ENCODE peak calls at places on chromosome 1, in five cellular contexts. L, T, K, E and R are unnamed samples.

GRCh38 chr1:25161981-25162380 is 70.3 kb downstream of the SYF2 start:
- DNase-seq in L (no peak), T (peak), K (no peak), E (no peak), R (no peak)

GRCh38 chr1:117671781-117672501 is 66.1 kb downstream of the TENT5C start:
- DNase-seq in T (peak), L (peak), E (no peak), K (no peak), R (no peak)

GRCh38 chr1:172279951-172280350 is 140.5 kb upstream of the C1orf105 start:
- DNase-seq in L (peak), T (no peak), K (no peak), E (no peak), R (no peak)

GRCh38 chr1:42730002-42730401 is 10.0 kb downstream of the CLDN19 start:
- DNase-seq in L (no peak), T (no peak), E (no peak), K (no peak), R (no peak)

GRCh38 chr1:160739098-160739511 is at the start of gene SLAMF7:
- DNase-seq in E (no peak), T (no peak), K (no peak), L (no peak), R (peak)

GRCh38 chr1:156772728-156773497 is 5.6 kb downstream of the PRCC start:
- DNase-seq in L (peak), T (peak), K (no peak), E (no peak), R (no peak)

GRCh38 chr1:180981596-180982387 is 40.9 kb downstream of the STX6 start:
- DNase-seq in T (no peak), L (no peak), E (no peak), K (no peak), R (peak)

GRCh38 chr1:51445346-51446090 is 73.5 kb downstream of the EPS15 start:
- DNase-seq in L (no peak), T (peak), E (no peak), K (no peak), R (no peak)

GRCh38 chr1:174966000-174966572 is 33.7 kb upstream of the CACYBP start:
- DNase-seq in E (no peak), L (peak), T (peak), K (no peak), R (no peak)

GRCh38 chr1:41633764-41634163 is 149.3 kb upstream of the EDN2 start:
- DNase-seq in K (no peak), L (no peak), E (no peak), T (no peak), R (no peak)

GRCh38 chr1:77399250-77400086 is 117.6 kb downstream of the AK5 start:
- DNase-seq in K (no peak), E (no peak), T (no peak), L (peak), R (no peak)

GRCh38 chr1:47942238-47942629 is 55.0 kb downstream of the TRABD2B start:
- DNase-seq in L (no peak), E (no peak), T (no peak), K (no peak), R (no peak)

GRCh38 chr1:75937034-75937433 is 4.8 kb upstream of the ASB17 start:
- DNase-seq in L (no peak), E (no peak), K (no peak), T (peak), R (no peak)

GRCh38 chr1:104072915-104073371 is 323.2 kb downstream of the AMY1C start:
- DNase-seq in L (no peak), E (peak), T (no peak), K (no peak), R (no peak)

GRCh38 chr1:207752456-207753132 is 740 bp downstream of the CD46 start:
- DNase-seq in L (peak), E (peak), K (no peak), T (no peak), R (peak)

GRCh38 chr1:54610601-54611580 is 12.4 kb downstream of the FAM151A start:
- DNase-seq in L (no peak), T (no peak), K (no peak), E (no peak), R (no peak)

GRCh38 chr1:23825762-23826522 is 713 bp upstream of the HMGCL start:
- DNase-seq in T (peak), L (no peak), K (no peak), E (no peak), R (peak)

GRCh38 chr1:247295274-247295684 is 36.4 kb downstream of the ZNF496 start:
- DNase-seq in L (peak), K (no peak), E (no peak), T (peak), R (no peak)

GRCh38 chr1:234978397-234979291 is 150.0 kb downstream of the TOMM20 start:
- DNase-seq in L (peak), K (peak), E (peak), T (peak), R (peak)

GRCh38 chr1:35505911-35506798 is 51.0 kb downstream of the KIAA0319L start:
- DNase-seq in E (no peak), L (peak), K (peak), T (peak), R (peak)

GRCh38 chr1:22818061-22818770 is 107.6 kb downstream of the EPHB2 start:
- DNase-seq in E (no peak), T (no peak), L (no peak), K (no peak), R (no peak)
- TF ChIP-seq CTCF in E (no peak), T (no peak), L (no peak), K (no peak), R (no peak)

DNA sequence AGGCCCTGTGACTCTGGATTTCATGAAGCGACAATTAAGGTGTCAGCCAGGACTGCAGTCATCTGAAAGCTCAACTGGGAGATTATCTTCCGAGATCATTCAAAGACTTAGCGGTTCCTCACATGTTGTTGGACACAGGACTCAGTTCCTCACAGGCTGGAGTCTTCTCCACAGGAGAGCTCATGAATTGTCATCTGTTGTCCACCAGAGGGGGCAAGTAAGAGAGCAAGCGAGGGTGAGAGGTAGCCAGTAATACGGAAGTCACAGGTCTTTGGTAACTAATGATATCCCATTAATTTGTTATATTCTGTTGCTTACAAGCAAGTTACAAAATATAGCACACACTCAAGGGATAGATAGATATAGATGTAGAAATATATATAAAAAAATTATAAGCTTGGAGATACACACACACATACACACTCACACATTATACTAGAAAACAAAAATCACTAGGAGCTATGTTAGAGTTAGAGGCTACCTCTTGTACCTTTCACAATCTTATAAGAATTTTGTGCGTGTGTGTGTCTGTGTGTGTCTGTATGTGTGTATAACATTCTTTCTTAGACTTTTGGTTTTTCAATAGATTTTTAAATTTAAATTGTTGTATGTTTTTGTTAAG is 1695.3 kb downstream of the BRINP3 start:
- DNase-seq in T (peak), K (no peak), L (peak), E (no peak), R (peak)
- TF ChIP-seq CTCF in T (no peak), K (no peak), L (peak), E (no peak), R (peak)

GRCh38 chr1:3630914-3631313 is 6.1 kb downstream of the TPRG1L start:
- DNase-seq in E (peak), T (no peak), L (no peak), K (no peak), R (no peak)

GRCh38 chr1:3629561-3630160 is 4.8 kb downstream of the TPRG1L start:
- DNase-seq in E (peak), K (no peak), T (no peak), L (no peak), R (no peak)

GRCh38 chr1:3631330-3631729 is 6.5 kb downstream of the TPRG1L start:
- DNase-seq in K (no peak), E (peak), T (no peak), L (no peak), R (no peak)

GRCh38 chr1:3631865-3632264 is 7.0 kb downstream of the TPRG1L start:
- DNase-seq in T (no peak), L (no peak), K (no peak), E (peak), R (no peak)

DNA sequence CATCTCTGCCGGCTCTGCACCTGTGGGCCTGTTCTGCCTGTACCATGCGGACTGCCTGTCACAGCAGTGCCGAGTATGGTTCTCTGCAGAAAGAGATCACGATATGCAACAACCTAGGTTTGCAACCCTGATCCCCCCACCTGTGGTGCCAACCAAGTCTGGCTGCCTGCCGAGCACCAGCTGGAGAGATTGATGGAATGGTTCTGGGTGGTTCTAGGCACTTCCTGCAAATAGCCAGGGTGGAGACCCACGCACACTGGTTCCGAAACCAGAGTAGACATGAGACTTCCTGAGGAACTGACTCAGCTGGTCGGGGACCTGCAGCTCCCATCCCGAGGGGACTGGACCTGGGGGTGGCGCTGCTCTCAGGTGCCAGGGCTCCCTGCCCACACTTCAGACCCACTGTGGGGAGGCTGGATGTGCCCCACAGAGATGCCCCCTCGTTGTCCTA is 5.4 kb downstream of the TPRG1L start:
- DNase-seq in L (no peak), E (peak), K (no peak), T (no peak), R (no peak)
- TF ChIP-seq CTCF in L (no peak), E (no peak), K (no peak), T (no peak), R (no peak)

GRCh38 chr1:39354572-39354971 is 136.9 kb upstream of the BMP8A start:
- DNase-seq in T (no peak), K (no peak), E (no peak), L (no peak), R (no peak)
- TF ChIP-seq CTCF in T (peak), K (no peak), E (no peak), L (no peak), R (no peak)

DNA sequence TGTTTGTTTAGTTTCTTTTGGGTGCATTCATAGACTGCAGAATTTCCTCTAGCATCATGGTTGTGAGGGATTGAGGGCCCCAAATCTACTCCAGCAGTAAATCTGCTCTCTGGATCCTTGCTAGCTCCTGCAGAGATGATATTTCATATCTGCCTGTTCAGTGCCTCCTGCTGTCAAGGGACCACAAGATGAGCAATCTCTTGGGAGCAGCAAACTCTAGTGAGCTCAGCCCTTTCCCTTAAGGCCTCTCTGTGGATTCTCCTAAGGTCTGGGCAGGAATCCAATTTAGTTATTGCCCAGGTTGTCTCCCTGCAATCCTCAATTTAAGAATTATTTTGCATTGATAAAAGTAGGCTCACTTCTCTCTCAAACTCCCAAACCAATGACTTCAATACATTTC is 76.9 kb downstream of the RGS18 start:
- DNase-seq in K (no peak), T (no peak), L (peak), E (no peak), R (no peak)
- TF ChIP-seq CTCF in K (no peak), T (no peak), L (no peak), E (no peak), R (no peak)

DNA sequence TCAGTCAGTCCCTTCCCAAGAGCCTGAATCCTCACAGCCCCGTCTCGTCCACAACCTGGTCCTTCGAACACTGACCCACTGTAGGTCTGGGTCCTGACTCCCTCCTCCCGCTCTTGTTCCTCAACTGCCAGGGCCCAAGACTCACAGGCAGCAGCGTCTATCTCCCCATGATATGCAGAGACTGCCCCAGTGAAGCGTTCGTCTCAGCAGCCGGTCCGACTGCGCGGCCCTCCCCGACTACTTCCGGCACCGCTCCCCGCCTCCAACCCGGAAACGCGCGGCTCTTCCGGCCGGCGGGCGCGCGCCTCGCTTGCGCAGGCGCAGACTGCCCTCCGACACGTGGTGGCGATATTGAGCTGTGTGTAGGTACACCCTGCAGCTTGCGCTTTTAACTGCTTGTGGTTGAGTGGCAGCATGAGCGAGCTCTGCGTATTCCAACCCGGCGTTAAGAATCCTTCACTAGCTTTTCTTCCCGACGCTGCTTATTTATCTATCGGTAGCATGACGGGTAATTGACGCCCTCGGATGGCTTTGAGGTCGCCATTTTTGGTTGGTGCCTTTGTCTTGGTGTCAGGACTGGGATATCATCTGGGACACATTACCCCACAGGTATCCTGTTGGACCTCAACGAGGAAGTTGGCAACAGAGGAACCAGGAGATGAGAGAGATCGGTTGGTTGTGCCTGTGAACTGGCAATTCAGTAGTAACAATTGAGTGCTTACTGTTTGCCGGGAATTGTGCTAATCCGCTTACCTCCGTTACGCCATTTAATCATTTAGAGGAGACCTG is at the start of gene TAF12:
- DNase-seq in L (peak), T (peak), K (peak), E (peak), R (peak)
- TF ChIP-seq CTCF in L (no peak), T (no peak), K (peak), E (peak), R (peak)

DNA sequence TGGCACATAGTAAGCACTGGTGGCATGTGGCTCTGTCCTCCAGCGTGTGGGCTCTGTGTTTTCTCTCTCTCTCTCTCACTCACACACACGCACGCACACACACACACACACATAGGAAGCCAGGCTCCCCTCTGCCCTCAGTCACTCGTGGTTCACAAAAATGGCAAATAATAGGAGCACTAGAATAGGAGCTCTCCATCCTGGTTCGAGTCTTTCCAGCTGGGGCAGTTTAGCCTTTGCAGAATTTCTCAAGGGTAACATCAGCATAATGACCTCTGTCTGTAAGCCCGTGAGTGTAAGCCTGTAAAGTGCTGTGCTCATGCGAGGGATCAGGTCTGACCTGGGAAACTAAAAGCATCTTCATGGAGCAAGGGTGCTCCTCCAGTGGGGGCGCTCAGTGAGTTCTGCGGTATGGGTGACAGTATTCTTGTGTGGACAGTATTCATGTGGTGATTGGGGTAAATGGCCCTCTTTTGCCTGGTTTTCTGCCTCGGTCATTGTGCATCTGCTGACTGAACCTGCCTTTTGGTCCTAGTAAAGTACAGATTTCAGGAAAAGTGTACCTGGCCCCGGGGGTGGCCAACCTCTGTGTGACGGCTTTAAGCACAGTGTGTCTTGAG is 839 bp upstream of the ZC3H12A start:
- DNase-seq in K (peak), T (peak), L (no peak), E (no peak), R (peak)
- TF ChIP-seq CTCF in K (no peak), T (peak), L (no peak), E (no peak), R (peak)

GRCh38 chr1:204132718-204133117 is 19.1 kb downstream of the ETNK2 start:
- DNase-seq in L (no peak), E (no peak), T (no peak), K (no peak), R (no peak)

GRCh38 chr1:204134103-204134502 is 17.7 kb downstream of the ETNK2 start:
- DNase-seq in T (no peak), E (no peak), K (no peak), L (no peak), R (no peak)

GRCh38 chr1:204139952-204140351 is 11.9 kb downstream of the ETNK2 start:
- DNase-seq in L (no peak), K (no peak), T (no peak), E (no peak), R (no peak)

GRCh38 chr1:204139088-204139487 is 12.8 kb downstream of the ETNK2 start:
- DNase-seq in E (no peak), T (no peak), L (no peak), K (no peak), R (no peak)

DNA sequence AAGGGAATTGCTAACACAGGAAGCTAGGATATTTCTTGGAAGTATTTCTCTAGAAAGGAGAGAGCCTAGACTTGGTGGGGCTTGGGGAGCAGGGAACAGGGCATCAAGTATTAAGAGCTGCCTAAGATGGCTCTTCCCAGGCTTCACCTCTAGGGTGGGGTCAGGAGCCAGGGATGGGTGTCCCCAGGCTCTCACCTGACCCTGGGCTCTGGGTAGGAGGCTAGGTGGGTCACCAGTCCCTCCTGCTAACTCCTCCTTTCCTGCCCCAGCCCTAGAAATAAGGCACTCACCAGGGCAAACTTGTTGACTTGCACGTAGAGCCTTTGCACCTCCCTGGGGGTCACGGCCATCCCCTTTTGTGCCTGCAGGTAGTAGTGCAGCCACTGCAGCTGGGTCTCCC is 15.0 kb downstream of the ETNK2 start:
- DNase-seq in T (no peak), K (no peak), L (no peak), E (no peak), R (no peak)
- TF ChIP-seq CTCF in T (no peak), K (no peak), L (no peak), E (no peak), R (no peak)